ENCODE peak calls at places on chromosome X, in four cellular contexts. N is H1, Q is lower lobe of right lung, X is tibial artery. U is an unnamed sample. For H3K27me3 and H3K4me1, the result is how much of the 10 kb centered on the place peaks cover.

GRCh38 chrX:48703642-48704481 is 7.3 kb downstream of the SUV39H1 start:
- DNase-seq in X (no peak), N (no peak), Q (no peak), U (no peak)

GRCh38 chrX:5842601-5843000 is 386.1 kb downstream of the NLGN4X start:
- DNase-seq in X (no peak), N (no peak), Q (no peak), U (no peak)

GRCh38 chrX:1451676-1452496 is 823 bp downstream of the ASMTL start:
- DNase-seq in X (peak), Q (no peak), N (no peak), U (peak)

GRCh38 chrX:140040397-140040796 is 75.1 kb upstream of the CXorf66 start:
- DNase-seq in N (no peak), Q (no peak), X (no peak), U (no peak)

GRCh38 chrX:2913118-2913517 is 16.0 kb downstream of the ARSD start:
- DNase-seq in N (no peak), X (no peak), Q (no peak), U (no peak)

GRCh38 chrX:119698835-119699234 is 5.9 kb upstream of the SEPTIN6 start:
- DNase-seq in N (no peak), Q (no peak), X (no peak), U (no peak)

GRCh38 chrX:153638436-153639176 is 8.4 kb upstream of the DUSP9 start:
- DNase-seq in N (no peak), Q (no peak), X (no peak), U (no peak)

GRCh38 chrX:53435997-53436396 is 1.8 kb upstream of the HSD17B10 start:
- DNase-seq in N (no peak), X (no peak), Q (peak), U (peak)

GRCh38 chrX:37347420-37347819 is 1.7 kb upstream of the PRRG1 start:
- DNase-seq in Q (no peak), N (no peak), X (peak), U (no peak)

GRCh38 chrX:18582910-18583493 is 88.9 kb downstream of the RS1 start:
- DNase-seq in N (no peak), Q (no peak), X (no peak), U (no peak)

GRCh38 chrX:138534410-138534809 is 177.1 kb downstream of the FGF13 start:
- DNase-seq in Q (no peak), X (no peak), N (no peak), U (no peak)

GRCh38 chrX:51641421-51642021 is 22.8 kb upstream of the CENPVL3 start:
- DNase-seq in Q (no peak), N (no peak), X (no peak), U (no peak)

GRCh38 chrX:87078231-87078630 is 439.4 kb upstream of the KLHL4 start:
- DNase-seq in N (no peak), X (no peak), Q (no peak), U (no peak)

GRCh38 chrX:29397506-29397905 is 810.3 kb downstream of the IL1RAPL1 start:
- DNase-seq in X (no peak), Q (no peak), N (no peak), U (no peak)

GRCh38 chrX:138745215-138745614 is 33.7 kb upstream of the FGF13 start:
- DNase-seq in N (no peak), Q (no peak), X (no peak), U (no peak)

GRCh38 chrX:70132244-70132643 is 1.0 kb upstream of the IGBP1 start:
- DNase-seq in X (no peak), Q (no peak), N (no peak), U (no peak)

GRCh38 chrX:23907496-23908218 is at the start of the genes APOO and CXorf58:
- DNase-seq in N (peak), Q (peak), X (peak), U (peak)

GRCh38 chrX:23904096-23904495 is 3.6 kb downstream of the APOO start:
- DNase-seq in Q (no peak), N (no peak), X (no peak), U (no peak)

GRCh38 chrX:23911436-23911835 is 3.6 kb downstream of the CXorf58 start:
- DNase-seq in X (no peak), Q (no peak), N (no peak), U (no peak)

GRCh38 chrX:23907106-23907495 is 637 bp downstream of the APOO start:
- DNase-seq in Q (no peak), X (no peak), N (no peak), U (no peak)

DNA sequence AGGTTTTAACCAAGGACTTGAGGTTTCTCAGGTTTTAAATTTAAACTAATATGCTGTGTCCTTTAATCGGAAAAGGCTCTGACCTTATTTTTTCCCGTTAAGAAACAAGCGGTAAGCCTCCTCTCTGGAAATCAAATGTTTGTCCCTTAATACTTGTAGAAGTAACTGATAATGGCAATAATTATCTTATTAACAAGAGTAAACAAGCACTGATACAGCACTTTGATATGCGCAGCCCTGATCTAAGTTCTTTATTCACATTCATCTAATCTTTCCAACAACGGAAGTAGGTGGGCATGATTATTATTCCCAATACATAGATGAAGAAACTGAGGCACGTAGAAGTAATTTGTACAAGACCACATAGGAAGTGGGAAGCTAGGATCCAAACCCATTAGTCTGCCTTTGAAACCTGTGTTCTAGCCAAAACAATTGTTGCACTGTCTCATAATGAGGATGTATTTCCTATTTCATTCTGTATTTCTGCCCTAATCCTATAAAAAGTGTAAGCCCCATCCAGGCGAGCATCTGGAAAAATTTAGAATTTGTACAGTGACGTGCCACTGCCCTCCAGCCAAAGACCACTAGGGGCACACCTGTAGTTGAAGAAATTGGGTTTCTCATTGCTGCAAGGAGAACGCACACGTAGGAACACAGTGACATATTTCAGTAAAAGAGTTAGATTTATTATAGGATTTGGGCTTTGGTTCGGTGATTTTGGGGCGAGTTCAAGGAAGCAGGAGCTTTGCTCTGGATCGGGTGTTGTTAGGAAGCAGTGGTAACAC is 605 bp downstream of the CXorf58 start:
- DNase-seq in N (no peak), Q (no peak), X (no peak), U (no peak)
- H3K4me3 ChIP-seq in N (no peak), Q (peak), X (peak), U (no peak)

GRCh38 chrX:145813081-145813480 is 4.5 kb upstream of the SLITRK2 start:
- DNase-seq in Q (no peak), N (no peak), X (no peak), U (no peak)

GRCh38 chrX:145818522-145819075 is 970 bp downstream of the SLITRK2 start:
- DNase-seq in Q (no peak), N (no peak), X (no peak), U (no peak)

GRCh38 chrX:145817666-145818521 is at the start of gene SLITRK2:
- DNase-seq in Q (no peak), X (no peak), N (peak), U (peak)

GRCh38 chrX:145817299-145817665 is 347 bp upstream of the SLITRK2 start:
- DNase-seq in X (no peak), Q (no peak), N (no peak), U (peak)

DNA sequence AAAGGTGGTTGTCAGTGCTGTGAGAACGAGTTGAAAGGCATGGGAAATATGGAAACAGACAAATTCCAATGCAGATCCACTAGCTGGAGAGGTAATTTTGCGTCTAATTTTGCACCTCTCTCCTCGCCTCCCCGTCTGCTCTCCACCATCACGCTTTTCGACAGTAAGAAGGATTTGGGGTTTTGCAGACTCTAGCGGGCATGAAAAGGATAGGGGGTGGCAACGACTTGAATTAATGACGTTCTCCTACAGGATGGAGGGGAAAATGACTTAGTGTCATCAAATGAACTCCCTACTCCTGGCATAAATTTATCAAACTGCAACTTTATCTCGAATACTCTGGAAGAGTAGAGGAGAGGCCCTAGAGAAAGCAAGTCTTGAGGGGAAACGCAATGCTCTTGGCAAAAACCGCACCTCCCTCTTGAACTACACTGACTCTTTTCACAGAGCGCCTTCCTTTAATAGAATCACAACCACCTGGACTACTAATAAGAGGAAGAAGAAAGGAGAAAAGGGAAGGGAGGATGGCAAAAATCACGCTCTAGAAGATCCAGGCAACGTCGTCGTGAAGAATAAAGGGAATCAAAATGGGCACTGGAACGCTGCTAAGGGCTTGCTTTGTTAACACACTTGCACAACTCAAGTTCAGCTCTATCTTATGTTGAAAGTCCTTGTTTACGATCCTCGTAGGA is 876 bp upstream of the SLITRK2 start:
- DNase-seq in X (no peak), Q (no peak), N (no peak), U (no peak)
- H3K27me3 ChIP-seq in X (under half), Q (under half), N (half or more), U (under half)

DNA sequence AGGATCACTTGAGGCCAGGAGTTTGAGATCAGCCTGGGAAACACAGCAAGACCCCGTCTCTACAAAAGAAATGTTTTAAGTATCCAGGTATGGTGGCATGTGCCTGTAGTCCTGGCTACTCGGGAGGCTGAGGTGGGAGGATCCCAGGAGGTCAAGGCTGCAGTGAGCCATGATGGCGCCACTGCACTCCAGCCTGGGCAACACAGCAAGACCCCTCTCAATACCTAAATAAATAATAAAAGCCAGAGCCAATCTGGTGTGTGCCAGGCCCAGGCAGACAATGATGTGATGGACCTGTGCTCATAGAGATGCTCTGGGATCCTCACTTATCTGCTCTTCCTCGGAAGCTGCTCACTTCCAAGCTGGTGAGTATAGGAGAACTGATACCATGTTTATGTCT is 18.2 kb upstream of the SASH3 start:
- DNase-seq in X (no peak), Q (no peak), N (no peak), U (no peak)
- H3K4me1 ChIP-seq in X (under half), Q (under half), N (under half), U (under half)

DNA sequence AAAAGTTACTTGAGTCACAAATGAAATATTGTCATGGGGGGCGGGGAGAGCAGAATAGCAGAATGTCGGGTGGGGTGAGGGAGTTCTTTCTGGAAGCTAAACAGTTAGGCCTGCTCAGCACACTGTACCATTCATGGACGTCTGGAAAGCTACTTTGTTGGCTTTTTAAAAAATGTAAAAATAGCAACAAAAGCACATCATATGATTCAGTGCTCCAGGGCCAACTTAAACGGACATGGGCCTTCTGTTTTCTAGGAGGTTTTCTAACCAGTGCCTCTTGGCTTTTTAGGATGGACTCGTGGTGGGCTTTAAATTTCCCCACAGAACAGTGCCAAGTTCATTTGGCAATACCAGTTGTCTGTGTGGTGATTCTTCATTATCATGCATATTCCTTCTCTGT is 57.4 kb upstream of the CLCN4 start:
- DNase-seq in Q (no peak), N (no peak), X (no peak), U (no peak)
- H3K4me3 ChIP-seq in Q (peak), N (no peak), X (no peak), U (no peak)

GRCh38 chrX:104113237-104113965 is 1.1 kb downstream of the ZCCHC18 start:
- DNase-seq in X (peak), Q (peak), N (no peak), U (peak)
- H3K27me3 ChIP-seq in X (under half), Q (under half), N (under half), U (under half)

U was measured in pancreas.